ENCODE peak calls at places on chromosomes 11 and 22, in seven cellular contexts. U is mammary epithelial cell; W is progenitor cell of endocrine pancreas; D is endothelial cell; K is midbrain; M is stimulated activated CD4-positive, alpha-beta T cell treated with anti-CD3 and anti-CD28 coated beads, Interleukin-12 subunit alpha, Interleukin-12 subunit beta, amount 100 ng/mL, for 4 hours; V is kidney glomerular epithelial cell. A is an unnamed sample.

GRCh38 chr22:21768435-21768834 is 32.8 kb upstream of the YPEL1 start:
- DNase-seq in V (no peak), D (no peak), W (no peak), U (no peak), K (no peak), M (no peak), A (no peak)

GRCh38 chr11:101127699-101128570 is 1.7 kb downstream of the PGR start:
- DNase-seq in D (peak; percentile 37), W (peak; percentile 18), M (no peak), V (no peak), U (no peak), K (no peak), A (peak; percentile 53)

GRCh38 chr11:72668645-72669347 is 5.4 kb downstream of the PDE2A start:
- DNase-seq in U (peak; percentile 29), D (no peak), W (no peak), M (no peak), K (no peak), V (no peak), A (peak; percentile 54)

GRCh38 chr22:30286813-30287625 is 2.3 kb downstream of the CASTOR1 start:
- DNase-seq in U (peak; percentile 38), D (peak; percentile 89), M (peak; percentile 88), W (peak; percentile 75), K (peak; percentile 42), V (peak; percentile 34), A (peak; percentile 88)

GRCh38 chr11:44792171-44792570 is 65.4 kb downstream of the TSPAN18 start:
- DNase-seq in W (no peak), M (no peak), U (no peak), V (no peak), K (no peak), D (no peak), A (no peak)

GRCh38 chr11:28092786-28093185 is 15.2 kb downstream of the KIF18A start:
- DNase-seq in M (no peak), D (no peak), W (no peak), K (no peak), U (no peak), V (no peak), A (no peak)

GRCh38 chr22:42863349-42863911 is 6.4 kb upstream of the ARFGAP3 start:
- DNase-seq in K (no peak), M (no peak), W (no peak), U (peak; percentile 85), V (peak; percentile 76), D (no peak), A (no peak)

GRCh38 chr11:68582416-68583046 is 101.8 kb upstream of the GAL start:
- DNase-seq in M (no peak), U (peak; percentile 7), K (no peak), V (no peak), D (no peak), W (no peak), A (no peak)

GRCh38 chr11:1507381-1508140 is 21.0 kb upstream of the MOB2 start:
- DNase-seq in M (no peak), W (no peak), V (no peak), U (no peak), D (no peak), K (peak; percentile 45), A (no peak)

GRCh38 chr11:63560506-63561179 is 2.5 kb downstream of the PLAAT2 start:
- DNase-seq in K (no peak), D (no peak), M (no peak), W (no peak), V (no peak), U (peak; percentile 22), A (no peak)